ENCODE peak calls at places on chromosomes 12 and 14, in eight cellular contexts. One of them, this sample, is unnamed.

GRCh38 chr14:53458368-53458814 is 305.3 kb upstream of the DDHD1 start:
- DNase-seq in skeletal muscle cell: peak
- DNase-seq in occipital lobe: no peak
- DNase-seq in NCI-H1092: no peak
- DNase-seq in stimulated activated effector memory CD8-positive, alpha-beta T cell treated with anti-CD3 and anti-CD28 coated beads, Interleukin-12 subunit alpha, Interleukin-12 subunit beta, amount 100 ng/mL, for 72 hours: no peak
- DNase-seq in DMS79: peak
- DNase-seq in activated T-helper 1 cell treated with anti-CD3 and anti-CD28 coated beads, Interleukin-12 subunit alpha, Interleukin-12 subunit beta, Interleukin-2, Interleukin-4 antibody, amounts not matched to agents 30 ng/mL and 10 ng/mL and 1 ng/mL, durations not matched to agents 14 hours and 24 hours and 36 hours: no peak
- DNase-seq in suprapubic skin: no peak
- DNase-seq in this sample: peak

GRCh38 chr12:573226-573625 is 90.0 kb downstream of the NINJ2 start:
- DNase-seq in skeletal muscle cell: no peak
- DNase-seq in occipital lobe: no peak
- DNase-seq in NCI-H1092: no peak
- DNase-seq in stimulated activated effector memory CD8-positive, alpha-beta T cell treated with anti-CD3 and anti-CD28 coated beads, Interleukin-12 subunit alpha, Interleukin-12 subunit beta, amount 100 ng/mL, for 72 hours: no peak
- DNase-seq in DMS79: no peak
- DNase-seq in activated T-helper 1 cell treated with anti-CD3 and anti-CD28 coated beads, Interleukin-12 subunit alpha, Interleukin-12 subunit beta, Interleukin-2, Interleukin-4 antibody, amounts not matched to agents 30 ng/mL and 10 ng/mL and 1 ng/mL, durations not matched to agents 14 hours and 24 hours and 36 hours: no peak
- DNase-seq in suprapubic skin: peak
- DNase-seq in this sample: no peak

GRCh38 chr12:123532808-123533649 is 490 bp downstream of the RILPL1 start:
- DNase-seq in skeletal muscle cell: no peak
- DNase-seq in occipital lobe: no peak
- DNase-seq in NCI-H1092: no peak
- DNase-seq in stimulated activated effector memory CD8-positive, alpha-beta T cell treated with anti-CD3 and anti-CD28 coated beads, Interleukin-12 subunit alpha, Interleukin-12 subunit beta, amount 100 ng/mL, for 72 hours: peak
- DNase-seq in DMS79: no peak
- DNase-seq in activated T-helper 1 cell treated with anti-CD3 and anti-CD28 coated beads, Interleukin-12 subunit alpha, Interleukin-12 subunit beta, Interleukin-2, Interleukin-4 antibody, amounts not matched to agents 30 ng/mL and 10 ng/mL and 1 ng/mL, durations not matched to agents 14 hours and 24 hours and 36 hours: peak
- DNase-seq in suprapubic skin: peak
- DNase-seq in this sample: no peak

GRCh38 chr12:110104188-110104969 is 19.8 kb upstream of the IFT81 start:
- DNase-seq in skeletal muscle cell: peak
- DNase-seq in occipital lobe: no peak
- DNase-seq in NCI-H1092: no peak
- DNase-seq in stimulated activated effector memory CD8-positive, alpha-beta T cell treated with anti-CD3 and anti-CD28 coated beads, Interleukin-12 subunit alpha, Interleukin-12 subunit beta, amount 100 ng/mL, for 72 hours: no peak
- DNase-seq in DMS79: no peak
- DNase-seq in activated T-helper 1 cell treated with anti-CD3 and anti-CD28 coated beads, Interleukin-12 subunit alpha, Interleukin-12 subunit beta, Interleukin-2, Interleukin-4 antibody, amounts not matched to agents 30 ng/mL and 10 ng/mL and 1 ng/mL, durations not matched to agents 14 hours and 24 hours and 36 hours: no peak
- DNase-seq in suprapubic skin: no peak
- DNase-seq in this sample: no peak

GRCh38 chr12:81284137-81284536 is 206.3 kb downstream of the ACSS3 start:
- DNase-seq in skeletal muscle cell: no peak
- DNase-seq in occipital lobe: no peak
- DNase-seq in NCI-H1092: no peak
- DNase-seq in stimulated activated effector memory CD8-positive, alpha-beta T cell treated with anti-CD3 and anti-CD28 coated beads, Interleukin-12 subunit alpha, Interleukin-12 subunit beta, amount 100 ng/mL, for 72 hours: no peak
- DNase-seq in DMS79: no peak
- DNase-seq in activated T-helper 1 cell treated with anti-CD3 and anti-CD28 coated beads, Interleukin-12 subunit alpha, Interleukin-12 subunit beta, Interleukin-2, Interleukin-4 antibody, amounts not matched to agents 30 ng/mL and 10 ng/mL and 1 ng/mL, durations not matched to agents 14 hours and 24 hours and 36 hours: no peak
- DNase-seq in suprapubic skin: no peak
- DNase-seq in this sample: no peak

GRCh38 chr12:60172696-60173095 is 576.9 kb downstream of the SLC16A7 start:
- DNase-seq in skeletal muscle cell: no peak
- DNase-seq in occipital lobe: no peak
- DNase-seq in NCI-H1092: no peak
- DNase-seq in stimulated activated effector memory CD8-positive, alpha-beta T cell treated with anti-CD3 and anti-CD28 coated beads, Interleukin-12 subunit alpha, Interleukin-12 subunit beta, amount 100 ng/mL, for 72 hours: no peak
- DNase-seq in DMS79: no peak
- DNase-seq in activated T-helper 1 cell treated with anti-CD3 and anti-CD28 coated beads, Interleukin-12 subunit alpha, Interleukin-12 subunit beta, Interleukin-2, Interleukin-4 antibody, amounts not matched to agents 30 ng/mL and 10 ng/mL and 1 ng/mL, durations not matched to agents 14 hours and 24 hours and 36 hours: no peak
- DNase-seq in suprapubic skin: no peak
- DNase-seq in this sample: no peak

GRCh38 chr14:72291908-72292688 is 359.9 kb downstream of the RGS6 start:
- DNase-seq in skeletal muscle cell: peak
- DNase-seq in occipital lobe: peak
- DNase-seq in NCI-H1092: no peak
- DNase-seq in stimulated activated effector memory CD8-positive, alpha-beta T cell treated with anti-CD3 and anti-CD28 coated beads, Interleukin-12 subunit alpha, Interleukin-12 subunit beta, amount 100 ng/mL, for 72 hours: no peak
- DNase-seq in DMS79: no peak
- DNase-seq in activated T-helper 1 cell treated with anti-CD3 and anti-CD28 coated beads, Interleukin-12 subunit alpha, Interleukin-12 subunit beta, Interleukin-2, Interleukin-4 antibody, amounts not matched to agents 30 ng/mL and 10 ng/mL and 1 ng/mL, durations not matched to agents 14 hours and 24 hours and 36 hours: no peak
- DNase-seq in suprapubic skin: no peak
- DNase-seq in this sample: peak

GRCh38 chr14:32375663-32376062 is 46.6 kb downstream of the AKAP6 start:
- DNase-seq in skeletal muscle cell: no peak
- DNase-seq in occipital lobe: no peak
- DNase-seq in NCI-H1092: no peak
- DNase-seq in stimulated activated effector memory CD8-positive, alpha-beta T cell treated with anti-CD3 and anti-CD28 coated beads, Interleukin-12 subunit alpha, Interleukin-12 subunit beta, amount 100 ng/mL, for 72 hours: no peak
- DNase-seq in DMS79: no peak
- DNase-seq in activated T-helper 1 cell treated with anti-CD3 and anti-CD28 coated beads, Interleukin-12 subunit alpha, Interleukin-12 subunit beta, Interleukin-2, Interleukin-4 antibody, amounts not matched to agents 30 ng/mL and 10 ng/mL and 1 ng/mL, durations not matched to agents 14 hours and 24 hours and 36 hours: no peak
- DNase-seq in suprapubic skin: no peak
- DNase-seq in this sample: no peak

GRCh38 chr12:46785413-46785812 is 40.4 kb downstream of the SLC38A4 start:
- DNase-seq in skeletal muscle cell: no peak
- DNase-seq in occipital lobe: no peak
- DNase-seq in NCI-H1092: no peak
- DNase-seq in stimulated activated effector memory CD8-positive, alpha-beta T cell treated with anti-CD3 and anti-CD28 coated beads, Interleukin-12 subunit alpha, Interleukin-12 subunit beta, amount 100 ng/mL, for 72 hours: no peak
- DNase-seq in DMS79: no peak
- DNase-seq in activated T-helper 1 cell treated with anti-CD3 and anti-CD28 coated beads, Interleukin-12 subunit alpha, Interleukin-12 subunit beta, Interleukin-2, Interleukin-4 antibody, amounts not matched to agents 30 ng/mL and 10 ng/mL and 1 ng/mL, durations not matched to agents 14 hours and 24 hours and 36 hours: no peak
- DNase-seq in suprapubic skin: no peak
- DNase-seq in this sample: no peak

GRCh38 chr12:64457036-64457435 is 5.1 kb downstream of the TBK1 start:
- DNase-seq in skeletal muscle cell: no peak
- DNase-seq in occipital lobe: no peak
- DNase-seq in NCI-H1092: no peak
- DNase-seq in stimulated activated effector memory CD8-positive, alpha-beta T cell treated with anti-CD3 and anti-CD28 coated beads, Interleukin-12 subunit alpha, Interleukin-12 subunit beta, amount 100 ng/mL, for 72 hours: no peak
- DNase-seq in DMS79: no peak
- DNase-seq in activated T-helper 1 cell treated with anti-CD3 and anti-CD28 coated beads, Interleukin-12 subunit alpha, Interleukin-12 subunit beta, Interleukin-2, Interleukin-4 antibody, amounts not matched to agents 30 ng/mL and 10 ng/mL and 1 ng/mL, durations not matched to agents 14 hours and 24 hours and 36 hours: no peak
- DNase-seq in suprapubic skin: no peak
- DNase-seq in this sample: no peak

GRCh38 chr14:65281991-65282908 is 130.3 kb upstream of the FUT8 start:
- DNase-seq in skeletal muscle cell: peak
- DNase-seq in occipital lobe: peak
- DNase-seq in NCI-H1092: no peak
- DNase-seq in stimulated activated effector memory CD8-positive, alpha-beta T cell treated with anti-CD3 and anti-CD28 coated beads, Interleukin-12 subunit alpha, Interleukin-12 subunit beta, amount 100 ng/mL, for 72 hours: no peak
- DNase-seq in DMS79: no peak
- DNase-seq in activated T-helper 1 cell treated with anti-CD3 and anti-CD28 coated beads, Interleukin-12 subunit alpha, Interleukin-12 subunit beta, Interleukin-2, Interleukin-4 antibody, amounts not matched to agents 30 ng/mL and 10 ng/mL and 1 ng/mL, durations not matched to agents 14 hours and 24 hours and 36 hours: peak
- DNase-seq in suprapubic skin: no peak
- DNase-seq in this sample: peak

GRCh38 chr14:56416213-56416612 is 163.4 kb upstream of the TMEM260 start:
- DNase-seq in skeletal muscle cell: no peak
- DNase-seq in occipital lobe: no peak
- DNase-seq in NCI-H1092: no peak
- DNase-seq in stimulated activated effector memory CD8-positive, alpha-beta T cell treated with anti-CD3 and anti-CD28 coated beads, Interleukin-12 subunit alpha, Interleukin-12 subunit beta, amount 100 ng/mL, for 72 hours: no peak
- DNase-seq in DMS79: no peak
- DNase-seq in activated T-helper 1 cell treated with anti-CD3 and anti-CD28 coated beads, Interleukin-12 subunit alpha, Interleukin-12 subunit beta, Interleukin-2, Interleukin-4 antibody, amounts not matched to agents 30 ng/mL and 10 ng/mL and 1 ng/mL, durations not matched to agents 14 hours and 24 hours and 36 hours: no peak
- DNase-seq in suprapubic skin: no peak
- DNase-seq in this sample: no peak

GRCh38 chr12:5407457-5407856 is 24.5 kb upstream of the NTF3 start:
- DNase-seq in skeletal muscle cell: no peak
- DNase-seq in occipital lobe: no peak
- DNase-seq in NCI-H1092: no peak
- DNase-seq in stimulated activated effector memory CD8-positive, alpha-beta T cell treated with anti-CD3 and anti-CD28 coated beads, Interleukin-12 subunit alpha, Interleukin-12 subunit beta, amount 100 ng/mL, for 72 hours: no peak
- DNase-seq in DMS79: no peak
- DNase-seq in activated T-helper 1 cell treated with anti-CD3 and anti-CD28 coated beads, Interleukin-12 subunit alpha, Interleukin-12 subunit beta, Interleukin-2, Interleukin-4 antibody, amounts not matched to agents 30 ng/mL and 10 ng/mL and 1 ng/mL, durations not matched to agents 14 hours and 24 hours and 36 hours: no peak
- DNase-seq in suprapubic skin: no peak
- DNase-seq in this sample: no peak

GRCh38 chr14:51328942-51329350 is 88.9 kb downstream of the TMX1 start:
- DNase-seq in skeletal muscle cell: peak
- DNase-seq in occipital lobe: no peak
- DNase-seq in NCI-H1092: no peak
- DNase-seq in stimulated activated effector memory CD8-positive, alpha-beta T cell treated with anti-CD3 and anti-CD28 coated beads, Interleukin-12 subunit alpha, Interleukin-12 subunit beta, amount 100 ng/mL, for 72 hours: no peak
- DNase-seq in DMS79: no peak
- DNase-seq in activated T-helper 1 cell treated with anti-CD3 and anti-CD28 coated beads, Interleukin-12 subunit alpha, Interleukin-12 subunit beta, Interleukin-2, Interleukin-4 antibody, amounts not matched to agents 30 ng/mL and 10 ng/mL and 1 ng/mL, durations not matched to agents 14 hours and 24 hours and 36 hours: no peak
- DNase-seq in suprapubic skin: no peak
- DNase-seq in this sample: no peak

GRCh38 chr12:68632486-68632885 is 21.8 kb downstream of the RAP1B start:
- DNase-seq in skeletal muscle cell: no peak
- DNase-seq in occipital lobe: no peak
- DNase-seq in NCI-H1092: no peak
- DNase-seq in stimulated activated effector memory CD8-positive, alpha-beta T cell treated with anti-CD3 and anti-CD28 coated beads, Interleukin-12 subunit alpha, Interleukin-12 subunit beta, amount 100 ng/mL, for 72 hours: no peak
- DNase-seq in DMS79: no peak
- DNase-seq in activated T-helper 1 cell treated with anti-CD3 and anti-CD28 coated beads, Interleukin-12 subunit alpha, Interleukin-12 subunit beta, Interleukin-2, Interleukin-4 antibody, amounts not matched to agents 30 ng/mL and 10 ng/mL and 1 ng/mL, durations not matched to agents 14 hours and 24 hours and 36 hours: no peak
- DNase-seq in suprapubic skin: no peak
- DNase-seq in this sample: no peak

GRCh38 chr12:109065154-109065852 is 12.9 kb downstream of the USP30 start:
- DNase-seq in skeletal muscle cell: no peak
- DNase-seq in occipital lobe: no peak
- DNase-seq in NCI-H1092: no peak
- DNase-seq in stimulated activated effector memory CD8-positive, alpha-beta T cell treated with anti-CD3 and anti-CD28 coated beads, Interleukin-12 subunit alpha, Interleukin-12 subunit beta, amount 100 ng/mL, for 72 hours: no peak
- DNase-seq in DMS79: no peak
- DNase-seq in activated T-helper 1 cell treated with anti-CD3 and anti-CD28 coated beads, Interleukin-12 subunit alpha, Interleukin-12 subunit beta, Interleukin-2, Interleukin-4 antibody, amounts not matched to agents 30 ng/mL and 10 ng/mL and 1 ng/mL, durations not matched to agents 14 hours and 24 hours and 36 hours: no peak
- DNase-seq in suprapubic skin: no peak
- DNase-seq in this sample: no peak

GRCh38 chr12:77402726-77403125 is 337.4 kb upstream of the E2F7 start:
- DNase-seq in skeletal muscle cell: no peak
- DNase-seq in occipital lobe: no peak
- DNase-seq in NCI-H1092: peak
- DNase-seq in stimulated activated effector memory CD8-positive, alpha-beta T cell treated with anti-CD3 and anti-CD28 coated beads, Interleukin-12 subunit alpha, Interleukin-12 subunit beta, amount 100 ng/mL, for 72 hours: no peak
- DNase-seq in DMS79: peak
- DNase-seq in activated T-helper 1 cell treated with anti-CD3 and anti-CD28 coated beads, Interleukin-12 subunit alpha, Interleukin-12 subunit beta, Interleukin-2, Interleukin-4 antibody, amounts not matched to agents 30 ng/mL and 10 ng/mL and 1 ng/mL, durations not matched to agents 14 hours and 24 hours and 36 hours: no peak
- DNase-seq in suprapubic skin: no peak
- DNase-seq in this sample: peak

This sample was measured in GM04503.